ENCODE peak calls at places on chromosomes 12 and 14, in eight cellular contexts. I, P, W, Q, V, T, E and R are unnamed samples.

GRCh38 chr12:108140501-108140900 is 11.4 kb downstream of the WSCD2 start:
- DNase-seq in I (no peak), P (no peak), W (no peak), Q (no peak), V (no peak), T (no peak), E (no peak), R (no peak)

GRCh38 chr14:70257526-70257925 is 68.8 kb upstream of the SLC8A3 start:
- DNase-seq in I (no peak), P (no peak), W (peak; percentile 89), Q (no peak), V (peak; percentile 60), T (no peak), E (no peak), R (no peak)

GRCh38 chr12:108508243-108508642 is 6.8 kb upstream of the FICD start:
- DNase-seq in I (no peak), P (no peak), W (no peak), Q (no peak), V (no peak), T (no peak), E (no peak), R (no peak)

GRCh38 chr12:1907652-1908611 is 10.5 kb downstream of the CACNA2D4 start:
- DNase-seq in I (no peak), P (no peak), W (peak; percentile 65), Q (no peak), V (no peak), T (no peak), E (no peak), R (peak; percentile 71)

GRCh38 chr12:7905071-7905470 is 30.9 kb downstream of the SLC2A3 start:
- DNase-seq in I (no peak), P (no peak), W (no peak), Q (peak; percentile 48), V (no peak), T (no peak), E (no peak), R (no peak)

GRCh38 chr12:12267801-12268200 is 957 bp upstream of the LRP6 start:
- DNase-seq in I (no peak), P (no peak), W (no peak), Q (no peak), V (no peak), T (no peak), E (peak; percentile 57), R (no peak)

GRCh38 chr12:38744056-38744455 is 161.3 kb downstream of the CPNE8 start:
- DNase-seq in I (no peak), P (peak; percentile 58), W (no peak), Q (no peak), V (no peak), T (no peak), E (no peak), R (no peak)

GRCh38 chr12:20188930-20189653 is 179.2 kb upstream of the PDE3A start:
- DNase-seq in I (no peak), P (no peak), W (no peak), Q (peak; percentile 52), V (no peak), T (no peak), E (no peak), R (no peak)

GRCh38 chr12:59808317-59808910 is 212.6 kb downstream of the SLC16A7 start:
- DNase-seq in I (peak; percentile 6), P (peak; percentile 16), W (peak; percentile 81), Q (peak; percentile 70), V (peak; percentile 13), T (peak; percentile 41), E (peak; percentile 43), R (no peak)

GRCh38 chr14:69039287-69039628 is 60.2 kb upstream of the ACTN1 start:
- DNase-seq in I (no peak), P (peak; percentile 88), W (no peak), Q (peak; percentile 18), V (peak; percentile 44), T (peak; percentile 76), E (no peak), R (no peak)

GRCh38 chr12:3628629-3629028 is 124.3 kb downstream of the CRACR2A start:
- DNase-seq in I (no peak), P (no peak), W (no peak), Q (no peak), V (no peak), T (no peak), E (peak; percentile 34), R (no peak)

GRCh38 chr12:89529738-89530137 is 3.9 kb upstream of the POC1B start:
- DNase-seq in I (peak; percentile 32), P (peak; percentile 25), W (peak; percentile 82), Q (peak; percentile 75), V (no peak), T (peak; percentile 67), E (peak; percentile 69), R (no peak)

GRCh38 chr12:93001407-93001806 is 72.3 kb upstream of the EEA1 start:
- DNase-seq in I (no peak), P (no peak), W (no peak), Q (no peak), V (no peak), T (no peak), E (no peak), R (no peak)

GRCh38 chr14:96579855-96580254 is 77.7 kb downstream of the PAPOLA start:
- DNase-seq in I (no peak), P (no peak), W (no peak), Q (no peak), V (no peak), T (no peak), E (no peak), R (no peak)

GRCh38 chr12:92365836-92366235 is 220.2 kb upstream of the BTG1 start:
- DNase-seq in I (no peak), P (no peak), W (no peak), Q (no peak), V (no peak), T (no peak), E (no peak), R (no peak)

DNA sequence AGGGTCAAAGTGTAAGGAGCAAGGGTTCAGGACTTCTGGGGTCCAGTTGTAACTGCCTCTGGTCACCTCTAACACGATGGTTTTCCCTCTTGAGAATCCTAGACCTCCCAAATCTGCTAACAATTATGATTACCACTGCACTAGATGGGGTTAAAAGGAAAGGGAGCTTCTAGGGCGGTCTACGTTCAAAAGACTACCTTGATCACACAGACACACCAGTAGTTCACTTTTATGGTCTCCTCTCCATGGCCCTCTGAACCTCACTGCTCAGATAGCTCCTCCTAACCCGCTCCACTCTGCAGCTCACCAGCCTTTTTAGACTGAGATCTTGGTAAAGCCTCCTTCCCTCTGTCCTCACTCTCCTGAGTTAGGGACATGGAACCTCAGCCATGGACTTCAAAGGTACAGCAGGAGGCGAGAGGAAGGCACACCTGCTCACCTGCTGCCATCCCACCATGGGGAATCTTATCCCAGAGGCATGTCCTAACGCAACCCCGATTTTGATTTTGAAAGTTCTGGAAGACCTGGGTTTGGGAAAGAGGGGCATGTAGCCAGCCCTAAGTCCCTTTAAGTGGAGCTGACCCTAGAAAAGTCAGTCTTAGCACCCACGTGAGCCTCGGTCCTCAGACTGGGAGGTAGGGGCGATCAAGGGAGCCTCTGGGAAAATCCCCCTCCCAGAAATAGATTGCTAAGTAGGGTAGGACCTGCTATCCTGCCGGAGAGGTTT is 1.4 kb downstream of the ZNF219 start:
- DNase-seq in I (no peak), P (no peak), W (no peak), Q (no peak), V (no peak), T (no peak), E (peak; percentile 14), R (no peak)
- H3K9ac ChIP-seq in I (peak overlapping the region; percentile 79), P (no peak overlapping the region), W (no peak overlapping the region), Q (no peak overlapping the region), V (no peak overlapping the region), T (no peak overlapping the region), E (no peak overlapping the region), R (no peak overlapping the region)

GRCh38 chr12:132284618-132285310 is 44.6 kb downstream of the GALNT9 start:
- DNase-seq in I (no peak), P (no peak), W (no peak), Q (no peak), V (no peak), T (no peak), E (no peak), R (peak; percentile 82)

GRCh38 chr12:132282031-132282949 is 47.1 kb downstream of the GALNT9 start:
- DNase-seq in I (no peak), P (no peak), W (no peak), Q (no peak), V (no peak), T (no peak), E (no peak), R (peak; percentile 84)

GRCh38 chr12:132284071-132284492 is 45.3 kb downstream of the GALNT9 start:
- DNase-seq in I (no peak), P (peak; percentile 7), W (no peak), Q (peak; percentile 21), V (no peak), T (peak; percentile 12), E (no peak), R (peak; percentile 71)

GRCh38 chr12:132281021-132281420 is 48.4 kb downstream of the GALNT9 start:
- DNase-seq in I (no peak), P (no peak), W (no peak), Q (no peak), V (no peak), T (no peak), E (no peak), R (peak; percentile 66)

GRCh38 chr12:132282950-132283771 is 46.2 kb downstream of the GALNT9 start:
- DNase-seq in I (no peak), P (no peak), W (no peak), Q (no peak), V (no peak), T (no peak), E (no peak), R (peak; percentile 87)
- H3K9ac ChIP-seq in I (no peak overlapping the region), P (no peak overlapping the region), W (no peak overlapping the region), Q (no peak overlapping the region), V (peak overlapping the region; percentile 62), T (no peak overlapping the region), E (no peak overlapping the region), R (peak overlapping the region; percentile 46)

GRCh38 chr14:59098377-59098776 is 90.1 kb upstream of the DAAM1 start:
- DNase-seq in I (no peak), P (peak; percentile 98), W (no peak), Q (peak; percentile 76), V (no peak), T (peak; percentile 98), E (no peak), R (no peak)
- H3K9ac ChIP-seq in I (no peak overlapping the region), P (peak overlapping the region; percentile 34), W (no peak overlapping the region), Q (no peak overlapping the region), V (no peak overlapping the region), T (no peak overlapping the region), E (peak overlapping the region; percentile 50), R (no peak overlapping the region)

DNA sequence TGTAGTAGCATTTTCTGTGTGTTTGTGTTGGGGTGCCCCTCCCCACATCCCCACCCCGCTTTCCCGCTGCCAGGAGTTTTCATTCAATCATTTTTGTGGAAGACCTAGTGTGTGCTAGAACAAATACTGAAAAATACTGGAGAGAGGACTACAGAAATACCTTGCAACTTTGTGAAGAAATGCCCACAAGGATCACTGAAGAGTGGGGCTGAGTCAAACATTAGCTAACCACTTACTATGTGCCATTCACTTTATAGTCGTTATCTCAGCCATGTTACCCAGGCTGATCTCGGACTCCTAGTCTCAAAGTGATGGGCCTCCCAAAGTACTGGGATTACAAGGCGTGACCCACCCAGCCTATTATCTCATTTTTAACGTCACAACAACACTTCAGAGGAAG is 559 bp upstream of the LMBR1L start:
- DNase-seq in I (no peak), P (no peak), W (no peak), Q (no peak), V (no peak), T (no peak), E (no peak), R (no peak)
- H3K9ac ChIP-seq in I (no peak overlapping the region), P (peak overlapping the region; percentile 95), W (peak overlapping the region; percentile 59), Q (peak overlapping the region; percentile 17), V (peak overlapping the region; percentile 77), T (peak overlapping the region; percentile 81), E (peak overlapping the region; percentile 50), R (no peak overlapping the region)

GRCh38 chr12:52542157-52542556 is 10.8 kb downstream of the KRT71 start:
- DNase-seq in I (no peak), P (no peak), W (no peak), Q (no peak), V (no peak), T (no peak), E (no peak), R (no peak)
- H3K9ac ChIP-seq in I (no peak overlapping the region), P (no peak overlapping the region), W (no peak overlapping the region), Q (no peak overlapping the region), V (no peak overlapping the region), T (no peak overlapping the region), E (no peak overlapping the region), R (no peak overlapping the region)